ENCODE peak calls at places on chromosomes 7 and 10, in nine cellular contexts. One of them, this sample, is unnamed.

GRCh38 chr7:55774327-55775050 is 88.1 kb downstream of the SEPTIN14 start:
- DNase-seq in stomach: no peak
- DNase-seq in adrenal gland: peak; percentile 19
- DNase-seq in A549: no peak
- DNase-seq in ovary: no peak
- DNase-seq in body of pancreas: peak; percentile 45
- DNase-seq in transverse colon: no peak
- DNase-seq in IMR-90: no peak
- DNase-seq in spleen: no peak
- DNase-seq in this sample: no peak

GRCh38 chr10:17671307-17671706 is 27.4 kb downstream of the STAM start:
- DNase-seq in transverse colon: no peak
- DNase-seq in A549: no peak
- DNase-seq in ovary: no peak
- DNase-seq in stomach: no peak
- DNase-seq in spleen: no peak
- DNase-seq in IMR-90: no peak
- DNase-seq in body of pancreas: no peak
- DNase-seq in adrenal gland: no peak
- DNase-seq in this sample: no peak

GRCh38 chr7:135320277-135320676 is 86.6 kb downstream of the STRA8 start:
- DNase-seq in body of pancreas: peak; percentile 79
- DNase-seq in A549: peak; percentile 44
- DNase-seq in stomach: peak; percentile 79
- DNase-seq in spleen: no peak
- DNase-seq in adrenal gland: peak; percentile 83
- DNase-seq in ovary: peak; percentile 90
- DNase-seq in IMR-90: peak; percentile 86
- DNase-seq in transverse colon: peak; percentile 69
- DNase-seq in this sample: peak; percentile 57

GRCh38 chr10:90437452-90437851 is 420.4 kb downstream of the HTR7 start:
- DNase-seq in adrenal gland: no peak
- DNase-seq in ovary: no peak
- DNase-seq in stomach: no peak
- DNase-seq in body of pancreas: no peak
- DNase-seq in IMR-90: no peak
- DNase-seq in transverse colon: no peak
- DNase-seq in A549: no peak
- DNase-seq in spleen: no peak
- DNase-seq in this sample: no peak

GRCh38 chr10:120969219-120969645 is 118.1 kb downstream of the WDR11 start:
- DNase-seq in adrenal gland: no peak
- DNase-seq in stomach: no peak
- DNase-seq in body of pancreas: no peak
- DNase-seq in spleen: no peak
- DNase-seq in ovary: no peak
- DNase-seq in IMR-90: no peak
- DNase-seq in A549: no peak
- DNase-seq in transverse colon: no peak
- DNase-seq in this sample: no peak

GRCh38 chr7:73715648-73716317 is 3.7 kb downstream of the STX1A start:
- DNase-seq in body of pancreas: no peak
- DNase-seq in adrenal gland: peak; percentile 74
- DNase-seq in IMR-90: peak; percentile 98
- DNase-seq in spleen: no peak
- DNase-seq in stomach: peak; percentile 52
- DNase-seq in transverse colon: peak; percentile 28
- DNase-seq in ovary: no peak
- DNase-seq in A549: peak; percentile 98
- DNase-seq in this sample: no peak

GRCh38 chr7:44289341-44290249 is 35.8 kb downstream of the CAMK2B start:
- DNase-seq in spleen: peak; percentile 67
- DNase-seq in A549: no peak
- DNase-seq in adrenal gland: peak; percentile 12
- DNase-seq in body of pancreas: peak; percentile 5
- DNase-seq in ovary: peak; percentile 39
- DNase-seq in transverse colon: peak; percentile 4
- DNase-seq in IMR-90: no peak
- DNase-seq in stomach: peak; percentile 17
- DNase-seq in this sample: no peak

GRCh38 chr10:103451091-103451801 is 924 bp downstream of the CALHM2 start:
- DNase-seq in body of pancreas: peak; percentile 22
- DNase-seq in ovary: peak; percentile 76
- DNase-seq in IMR-90: no peak
- DNase-seq in transverse colon: peak; percentile 52
- DNase-seq in adrenal gland: peak; percentile 90
- DNase-seq in A549: peak; percentile 25
- DNase-seq in spleen: peak; percentile 93
- DNase-seq in stomach: peak; percentile 35
- DNase-seq in this sample: peak; percentile 77

GRCh38 chr10:129845081-129845823 is 118.8 kb downstream of the EBF3 start:
- DNase-seq in body of pancreas: no peak
- DNase-seq in IMR-90: no peak
- DNase-seq in adrenal gland: no peak
- DNase-seq in spleen: no peak
- DNase-seq in transverse colon: no peak
- DNase-seq in stomach: no peak
- DNase-seq in ovary: no peak
- DNase-seq in A549: no peak
- DNase-seq in this sample: no peak

GRCh38 chr7:44310221-44310848 is 15.1 kb downstream of the CAMK2B start:
- DNase-seq in A549: no peak
- DNase-seq in adrenal gland: peak; percentile 77
- DNase-seq in spleen: peak; percentile 60
- DNase-seq in IMR-90: no peak
- DNase-seq in body of pancreas: no peak
- DNase-seq in ovary: peak; percentile 29
- DNase-seq in stomach: peak; percentile 19
- DNase-seq in transverse colon: no peak
- DNase-seq in this sample: no peak

GRCh38 chr10:101840102-101840684 is 3.4 kb downstream of the KCNIP2 start:
- DNase-seq in body of pancreas: no peak
- DNase-seq in transverse colon: no peak
- DNase-seq in stomach: no peak
- DNase-seq in IMR-90: no peak
- DNase-seq in ovary: peak; percentile 36
- DNase-seq in adrenal gland: no peak
- DNase-seq in spleen: no peak
- DNase-seq in A549: no peak
- DNase-seq in this sample: no peak

GRCh38 chr10:59648711-59649201 is 60.9 kb downstream of the SLC16A9 start:
- DNase-seq in ovary: no peak
- DNase-seq in IMR-90: no peak
- DNase-seq in body of pancreas: no peak
- DNase-seq in transverse colon: no peak
- DNase-seq in A549: no peak
- DNase-seq in adrenal gland: peak; percentile 34
- DNase-seq in spleen: no peak
- DNase-seq in stomach: no peak
- DNase-seq in this sample: no peak

GRCh38 chr10:47325303-47326291 is 3.3 kb downstream of the GDF2 start:
- DNase-seq in stomach: peak; percentile 20
- DNase-seq in ovary: peak; percentile 16
- DNase-seq in body of pancreas: no peak
- DNase-seq in adrenal gland: no peak
- DNase-seq in transverse colon: peak; percentile 1
- DNase-seq in spleen: no peak
- DNase-seq in A549: no peak
- DNase-seq in IMR-90: no peak
- DNase-seq in this sample: no peak

GRCh38 chr7:63899691-63900393 is 98.8 kb upstream of the ZNF722 start:
- DNase-seq in adrenal gland: peak; percentile 84
- DNase-seq in body of pancreas: peak; percentile 83
- DNase-seq in spleen: peak; percentile 93
- DNase-seq in A549: no peak
- DNase-seq in ovary: peak; percentile 93
- DNase-seq in transverse colon: peak; percentile 29
- DNase-seq in stomach: no peak
- DNase-seq in IMR-90: no peak
- DNase-seq in this sample: peak; percentile 78

GRCh38 chr10:5283305-5284158 is 81.2 kb upstream of the UCN3 start:
- DNase-seq in adrenal gland: peak; percentile 66
- DNase-seq in body of pancreas: peak; percentile 78
- DNase-seq in spleen: no peak
- DNase-seq in A549: peak; percentile 93
- DNase-seq in stomach: peak; percentile 76
- DNase-seq in transverse colon: peak; percentile 76
- DNase-seq in ovary: peak; percentile 55
- DNase-seq in IMR-90: peak; percentile 47
- DNase-seq in this sample: peak; percentile 75

GRCh38 chr7:15561840-15562239 is at the start of gene AGMO:
- DNase-seq in IMR-90: no peak
- DNase-seq in body of pancreas: peak; percentile 53
- DNase-seq in spleen: no peak
- DNase-seq in adrenal gland: no peak
- DNase-seq in transverse colon: peak; percentile 87
- DNase-seq in A549: peak; percentile 63
- DNase-seq in ovary: peak; percentile 59
- DNase-seq in stomach: no peak
- DNase-seq in this sample: no peak

GRCh38 chr7:131827421-131827820 is 271.0 kb upstream of the PODXL start:
- DNase-seq in A549: no peak
- DNase-seq in ovary: no peak
- DNase-seq in stomach: no peak
- DNase-seq in spleen: no peak
- DNase-seq in transverse colon: no peak
- DNase-seq in body of pancreas: no peak
- DNase-seq in adrenal gland: no peak
- DNase-seq in IMR-90: no peak
- DNase-seq in this sample: no peak

DNA sequence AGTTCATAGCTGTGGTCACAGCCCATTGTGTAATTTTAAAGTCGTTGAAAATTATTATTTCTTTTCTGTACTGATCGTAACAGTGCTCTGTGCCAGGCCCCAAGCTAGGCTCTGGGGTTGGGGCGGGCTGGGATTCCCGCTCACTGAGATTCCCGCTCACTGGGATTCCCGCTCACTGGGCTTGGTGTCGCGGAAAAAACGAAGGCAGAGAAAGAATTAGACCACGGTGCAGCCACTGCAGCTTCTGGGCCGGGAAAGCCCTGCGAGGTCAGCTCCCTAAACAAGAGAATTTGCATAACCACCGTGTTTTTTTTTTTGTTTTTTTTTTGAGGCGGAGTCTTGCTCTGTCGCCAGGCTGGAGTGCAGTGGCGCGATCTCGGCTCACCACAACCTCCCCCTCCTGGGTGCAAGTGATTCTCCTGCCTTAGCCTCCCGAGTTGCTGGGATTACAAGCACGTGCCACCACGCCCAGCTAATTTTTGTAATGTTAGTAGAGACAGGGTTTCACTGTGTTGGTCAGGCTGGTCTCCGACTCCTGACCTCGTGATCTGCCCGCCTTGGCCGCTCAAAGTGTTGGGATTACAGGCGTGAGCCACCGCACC is 31.2 kb downstream of the FOXK1 start:
- DNase-seq in adrenal gland: no peak
- DNase-seq in ovary: no peak
- DNase-seq in IMR-90: no peak
- DNase-seq in transverse colon: peak; percentile 32
- DNase-seq in body of pancreas: no peak
- DNase-seq in spleen: no peak
- DNase-seq in stomach: no peak
- DNase-seq in A549: no peak
- DNase-seq in this sample: peak; percentile 44
- TF ChIP-seq POLR2A in adrenal gland: no peak
- TF ChIP-seq POLR2A in ovary: no peak
- TF ChIP-seq POLR2A in IMR-90: no peak
- TF ChIP-seq POLR2A in transverse colon: no peak
- TF ChIP-seq POLR2A in body of pancreas: no peak
- TF ChIP-seq POLR2A in spleen: no peak
- TF ChIP-seq POLR2A in stomach: no peak
- TF ChIP-seq POLR2A in A549: no peak
- TF ChIP-seq POLR2A in this sample: no peak

DNA sequence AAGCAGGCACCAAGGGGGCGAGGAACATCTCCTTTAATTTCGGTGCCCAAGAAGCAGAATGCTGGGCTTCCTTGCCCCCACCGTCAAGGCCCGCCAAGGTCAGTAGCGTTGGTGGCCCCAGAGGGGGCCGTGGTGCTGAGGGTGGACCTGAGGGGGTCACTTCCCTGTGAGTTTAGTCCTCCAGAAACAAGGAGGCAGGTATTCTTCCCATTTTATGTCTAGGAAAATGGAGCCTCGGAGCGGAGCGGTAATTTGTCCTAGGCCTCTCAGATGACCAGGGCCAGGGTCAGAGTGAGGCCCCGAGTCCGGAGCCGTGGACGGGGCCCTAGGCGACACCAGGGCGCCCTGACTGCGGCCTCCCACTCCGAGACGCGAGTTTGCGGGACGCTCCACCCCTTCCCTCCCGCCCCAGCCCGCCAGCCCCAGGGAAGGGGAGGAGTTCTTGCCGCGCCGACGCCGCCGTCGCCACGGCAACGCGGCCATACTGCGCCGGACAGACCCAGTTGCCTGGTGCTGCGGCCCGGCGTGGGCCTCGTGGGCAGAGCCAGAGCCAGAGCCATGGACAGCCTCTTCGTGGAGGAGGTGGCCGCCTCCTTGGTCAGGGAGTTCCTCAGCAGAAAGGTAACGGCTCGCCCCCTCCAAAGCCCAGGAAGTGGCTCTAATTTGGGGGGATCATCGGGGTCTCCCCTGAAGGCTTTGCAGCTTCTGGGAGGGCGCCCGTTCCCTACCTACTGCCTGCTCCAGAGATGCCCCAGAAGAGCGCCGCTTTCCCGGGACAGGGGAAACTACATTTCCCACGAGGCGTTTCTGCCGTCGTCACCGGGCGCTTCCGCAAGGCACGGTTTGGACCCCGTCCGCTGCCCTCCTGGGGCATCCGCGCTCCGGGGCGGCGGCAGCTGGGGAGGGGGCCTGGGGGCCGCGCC is at the start of gene MINDY4:
- DNase-seq in spleen: peak; percentile 93
- DNase-seq in adrenal gland: peak; percentile 88
- DNase-seq in transverse colon: peak; percentile 84
- DNase-seq in ovary: peak; percentile 92
- DNase-seq in stomach: peak; percentile 78
- DNase-seq in body of pancreas: peak; percentile 82
- DNase-seq in IMR-90: peak; percentile 80
- DNase-seq in A549: peak; percentile 83
- DNase-seq in this sample: peak; percentile 86
- TF ChIP-seq POLR2A in spleen: no peak
- TF ChIP-seq POLR2A in adrenal gland: peak; percentile 42
- TF ChIP-seq POLR2A in transverse colon: peak; percentile 13
- TF ChIP-seq POLR2A in ovary: peak; percentile 25
- TF ChIP-seq POLR2A in stomach: no peak
- TF ChIP-seq POLR2A in body of pancreas: peak; percentile 22
- TF ChIP-seq POLR2A in IMR-90: no peak
- TF ChIP-seq POLR2A in A549: peak; percentile 82
- TF ChIP-seq POLR2A in this sample: no peak

GRCh38 chr10:72260588-72261322 is 13.0 kb upstream of the DDIT4 start:
- DNase-seq in body of pancreas: peak; percentile 65
- DNase-seq in transverse colon: peak; percentile 90
- DNase-seq in stomach: peak; percentile 83
- DNase-seq in IMR-90: peak; percentile 62
- DNase-seq in adrenal gland: peak; percentile 85
- DNase-seq in spleen: peak; percentile 97
- DNase-seq in ovary: peak; percentile 95
- DNase-seq in A549: peak; percentile 99
- DNase-seq in this sample: peak; percentile 95
- TF ChIP-seq POLR2A in body of pancreas: no peak
- TF ChIP-seq POLR2A in transverse colon: peak; percentile 29
- TF ChIP-seq POLR2A in stomach: no peak
- TF ChIP-seq POLR2A in IMR-90: no peak
- TF ChIP-seq POLR2A in adrenal gland: no peak
- TF ChIP-seq POLR2A in spleen: no peak
- TF ChIP-seq POLR2A in ovary: peak; percentile 72
- TF ChIP-seq POLR2A in A549: peak; percentile 32
- TF ChIP-seq POLR2A in this sample: no peak

GRCh38 chr7:80134536-80135305 is at the start of gene GNAI1:
- DNase-seq in stomach: peak; percentile 68
- DNase-seq in spleen: peak; percentile 81
- DNase-seq in transverse colon: peak; percentile 62
- DNase-seq in body of pancreas: peak; percentile 65
- DNase-seq in ovary: peak; percentile 90
- DNase-seq in adrenal gland: peak; percentile 88
- DNase-seq in A549: peak; percentile 78
- DNase-seq in IMR-90: peak; percentile 74
- DNase-seq in this sample: no peak
- TF ChIP-seq POLR2A in stomach: no peak
- TF ChIP-seq POLR2A in spleen: no peak
- TF ChIP-seq POLR2A in transverse colon: peak; percentile 56
- TF ChIP-seq POLR2A in body of pancreas: peak; percentile 29
- TF ChIP-seq POLR2A in ovary: peak; percentile 30
- TF ChIP-seq POLR2A in adrenal gland: peak; percentile 80
- TF ChIP-seq POLR2A in A549: peak; percentile 77
- TF ChIP-seq POLR2A in IMR-90: peak; percentile 66
- TF ChIP-seq POLR2A in this sample: no peak

This sample was measured in Peyer's patch.